ENCODE peak calls at places on chromosomes 6 and 20, in five cellular contexts. X, L, A, K and N are unnamed samples.

GRCh38 chr6:91299544-91300491 is 712.9 kb upstream of the MAP3K7 start:
- DNase-seq in X (no peak), L (peak; percentile 97), A (no peak), K (peak; percentile 66), N (peak; percentile 10)

GRCh38 chr6:113457156-113457555 is 400.0 kb upstream of the MARCKS start:
- DNase-seq in X (no peak), L (peak; percentile 98), A (peak; percentile 29), K (peak; percentile 64), N (peak; percentile 72)

GRCh38 chr20:38664284-38664683 is 60.0 kb upstream of the SLC32A1 start:
- DNase-seq in X (no peak), L (no peak), A (no peak), K (no peak), N (no peak)

GRCh38 chr6:36769676-36770499 is 69.4 kb downstream of the CPNE5 start:
- DNase-seq in X (no peak), L (peak; percentile 59), A (no peak), K (no peak), N (no peak)

GRCh38 chr6:43926644-43927524 is 156.9 kb downstream of the VEGFA start:
- DNase-seq in X (peak; percentile 14), L (peak; percentile 93), A (peak; percentile 95), K (peak; percentile 58), N (peak; percentile 93)

GRCh38 chr20:50416930-50417329 is 93.3 kb upstream of the PTPN1 start:
- DNase-seq in X (no peak), L (no peak), A (no peak), K (no peak), N (no peak)

GRCh38 chr6:4666886-4667513 is 109.2 kb upstream of the CDYL start:
- DNase-seq in X (no peak), L (no peak), A (no peak), K (no peak), N (no peak)

GRCh38 chr20:53040678-53041674 is 68.8 kb downstream of the TSHZ2 start:
- DNase-seq in X (no peak), L (peak; percentile 81), A (no peak), K (peak; percentile 74), N (no peak)

GRCh38 chr6:121491576-121491975 is 56.1 kb downstream of the GJA1 start:
- DNase-seq in X (no peak), L (peak; percentile 53), A (no peak), K (no peak), N (no peak)

GRCh38 chr20:43205699-43206098 is 16.0 kb upstream of the PTPRT start:
- DNase-seq in X (no peak), L (no peak), A (no peak), K (no peak), N (no peak)

GRCh38 chr6:159422041-159422984 is 253.1 kb downstream of the FNDC1 start:
- DNase-seq in X (no peak), L (peak; percentile 83), A (no peak), K (no peak), N (peak; percentile 48)

GRCh38 chr20:49595811-49596545 is 28.0 kb upstream of the PTGIS start:
- DNase-seq in X (no peak), L (peak; percentile 91), A (no peak), K (peak; percentile 81), N (no peak)

GRCh38 chr6:111122458-111123286 is 35.4 kb downstream of the SLC16A10 start:
- DNase-seq in X (no peak), L (no peak), A (no peak), K (no peak), N (no peak)

GRCh38 chr20:10040070-10040970 is 5.5 kb downstream of the ANKEF1 start:
- DNase-seq in X (no peak), L (peak; percentile 79), A (no peak), K (no peak), N (no peak)

GRCh38 chr20:63135411-63135810 is 80.5 kb downstream of the YTHDF1 start:
- DNase-seq in X (no peak), L (no peak), A (no peak), K (no peak), N (no peak)

GRCh38 chr6:7155871-7156579 is 48.3 kb downstream of the RREB1 start:
- DNase-seq in X (no peak), L (peak; percentile 35), A (no peak), K (no peak), N (no peak)

GRCh38 chr6:3751019-3751729 is at the start of gene PXDC1:
- DNase-seq in X (no peak), L (no peak), A (no peak), K (no peak), N (no peak)

GRCh38 chr20:4017051-4017702 is 1.8 kb upstream of the RNF24 start:
- DNase-seq in X (no peak), L (no peak), A (no peak), K (no peak), N (no peak)

GRCh38 chr6:170033666-170034065 is 257.2 kb downstream of the DLL1 start:
- DNase-seq in X (no peak), L (no peak), A (no peak), K (peak; percentile 19), N (no peak)

GRCh38 chr20:48684501-48685041 is 143.2 kb downstream of the PREX1 start:
- DNase-seq in X (no peak), L (no peak), A (no peak), K (no peak), N (no peak)

GRCh38 chr6:128390168-128390567 is 130.2 kb downstream of the PTPRK start:
- DNase-seq in X (no peak), L (peak; percentile 14), A (no peak), K (no peak), N (no peak)

GRCh38 chr20:43514062-43514971 is 6.8 kb downstream of the L3MBTL1 start:
- DNase-seq in X (peak; percentile 94), L (peak; percentile 97), A (peak; percentile 98), K (peak; percentile 99), N (peak; percentile 91)

GRCh38 chr6:151962246-151962846 is 154.9 kb downstream of the ESR1 start:
- DNase-seq in X (no peak), L (peak; percentile 52), A (no peak), K (no peak), N (no peak)

DNA sequence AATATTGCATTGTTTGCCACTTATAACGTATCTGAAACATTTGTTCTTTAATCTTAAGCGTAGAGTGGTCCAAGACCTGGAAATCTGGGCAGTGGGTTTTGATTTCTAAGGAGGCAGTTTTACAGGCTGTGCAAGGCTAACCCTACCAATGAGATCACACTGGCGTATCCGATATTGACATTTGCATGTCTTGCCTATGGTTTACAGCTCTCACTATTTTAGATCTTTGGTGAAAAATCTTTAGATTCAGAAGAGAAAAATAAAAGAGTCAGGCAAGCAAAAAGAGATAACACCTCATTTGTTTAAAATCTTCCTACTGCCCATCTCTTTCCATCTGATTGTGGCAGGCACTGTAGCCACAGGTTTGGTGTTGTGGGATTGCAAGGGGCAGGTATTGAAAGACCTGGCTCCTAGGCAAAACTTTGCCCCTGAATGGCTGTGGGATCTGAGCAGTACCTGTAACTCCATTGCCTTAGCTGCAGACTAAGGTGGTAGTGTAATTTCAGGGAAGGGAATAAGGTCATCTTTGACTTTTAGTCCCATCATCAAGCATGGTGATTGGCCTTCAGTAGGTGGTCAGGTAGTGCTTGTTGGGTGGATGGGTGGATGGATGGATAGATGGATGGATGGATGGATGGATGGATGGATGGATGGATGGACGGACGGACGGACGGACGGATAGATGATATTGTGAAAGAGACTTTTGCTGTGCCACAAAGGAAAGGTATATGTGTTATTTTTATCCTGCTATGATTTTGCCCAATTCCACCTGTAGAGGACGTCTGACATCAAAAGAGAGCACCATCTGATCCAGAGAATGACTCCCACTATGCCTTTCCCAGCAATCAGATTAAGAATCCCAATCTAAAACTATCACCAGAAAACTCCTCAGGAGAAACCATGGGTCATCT is 1.9 kb downstream of the TNFAIP3 start:
- DNase-seq in X (no peak), L (no peak), A (no peak), K (no peak), N (no peak)
- TF ChIP-seq CTCF in X (no peak), L (no peak), A (no peak), K (no peak), N (no peak)

DNA sequence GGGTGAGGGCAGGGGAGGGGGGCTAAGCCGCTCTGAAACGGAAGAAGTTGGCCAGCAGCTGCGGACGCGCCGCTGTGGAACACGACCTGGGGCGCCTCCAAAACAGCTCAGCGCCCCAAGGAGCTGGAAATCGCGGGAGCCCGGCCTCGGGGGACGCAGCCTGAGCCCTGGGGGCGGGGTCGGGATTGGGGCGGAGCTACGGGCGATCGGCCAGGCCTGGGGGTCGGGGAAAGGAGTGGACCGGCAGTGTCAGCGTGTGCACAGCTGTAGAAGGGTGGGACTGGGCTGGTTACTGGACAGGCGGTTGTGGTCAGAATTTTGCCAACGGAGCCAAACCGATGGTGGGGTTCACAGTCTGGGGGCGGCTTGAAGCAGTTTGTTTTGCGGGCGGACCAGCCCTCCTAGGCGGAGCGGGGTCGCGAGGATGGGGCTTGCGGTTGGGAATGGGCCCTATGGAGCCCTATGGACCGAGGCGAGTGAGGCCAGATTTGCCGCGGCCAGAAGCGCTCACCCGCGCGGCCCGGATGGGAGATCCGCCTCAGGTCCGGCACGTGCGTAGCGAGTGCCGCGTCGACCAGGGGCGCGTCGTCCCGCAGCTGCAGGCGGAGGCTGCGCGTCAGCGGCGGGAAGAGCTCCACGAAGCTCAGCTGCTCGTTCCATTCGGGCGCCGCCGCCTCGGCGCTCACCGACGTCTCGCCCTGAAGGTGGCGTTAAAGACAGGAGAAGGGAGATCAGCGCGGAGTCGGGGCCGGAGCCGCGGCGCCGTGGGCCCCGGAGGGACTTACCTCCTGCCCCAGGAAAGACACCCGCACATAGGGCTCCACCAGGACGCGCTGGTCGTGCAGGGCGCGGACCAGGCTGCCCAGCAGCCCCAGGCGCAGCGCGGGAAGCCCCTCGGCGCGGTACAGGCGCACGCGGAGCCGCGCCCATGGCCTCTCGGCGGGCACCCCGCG is 14.3 kb upstream of the SPAG4 start:
- DNase-seq in X (peak; percentile 56), L (peak; percentile 76), A (peak; percentile 25), K (peak; percentile 91), N (peak; percentile 24)
- TF ChIP-seq CTCF in X (peak; percentile 51), L (peak; percentile 37), A (peak; percentile 43), K (peak; percentile 33), N (peak; percentile 38)

GRCh38 chr6:69763763-69764162 is 33.0 kb downstream of the LMBRD1 start:
- DNase-seq in X (no peak), L (no peak), A (no peak), K (no peak), N (no peak)

GRCh38 chr6:69771158-69771906 is 25.5 kb downstream of the LMBRD1 start:
- DNase-seq in X (no peak), L (no peak), A (no peak), K (no peak), N (no peak)

GRCh38 chr6:69768664-69769063 is 28.1 kb downstream of the LMBRD1 start:
- DNase-seq in X (no peak), L (no peak), A (no peak), K (no peak), N (no peak)
- TF ChIP-seq CTCF in X (peak; percentile 52), L (peak; percentile 6), A (peak; percentile 16), K (no peak), N (peak; percentile 30)

GRCh38 chr6:161940519-161940918 is 666.7 kb upstream of the AGPAT4 start:
- DNase-seq in X (no peak), L (no peak), A (no peak), K (no peak), N (no peak)

GRCh38 chr6:161943561-161943960 is 669.7 kb upstream of the AGPAT4 start:
- DNase-seq in X (no peak), L (no peak), A (no peak), K (no peak), N (no peak)

GRCh38 chr6:161947371-161947770 is 673.5 kb upstream of the AGPAT4 start:
- DNase-seq in X (no peak), L (no peak), A (no peak), K (no peak), N (no peak)

DNA sequence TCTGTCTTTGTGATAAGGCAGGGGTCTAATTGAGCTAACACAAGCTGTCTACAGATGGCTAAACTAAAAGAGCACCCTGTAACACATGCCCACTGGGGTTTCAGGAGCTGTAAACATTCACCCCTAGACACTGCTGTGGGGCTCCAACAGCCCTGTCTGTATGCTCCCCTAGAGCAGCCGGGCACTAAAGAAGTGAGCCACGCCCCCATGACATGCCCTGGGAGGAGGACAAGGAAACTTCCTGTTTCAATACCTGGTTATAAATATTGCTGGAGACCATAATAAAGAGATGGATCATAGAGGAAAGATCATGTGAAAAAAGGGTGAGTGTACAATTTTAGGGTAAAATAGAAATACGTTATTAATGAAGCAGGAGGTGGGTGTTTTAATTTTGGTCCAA is 667.7 kb upstream of the AGPAT4 start:
- DNase-seq in X (no peak), L (no peak), A (no peak), K (no peak), N (no peak)
- TF ChIP-seq CTCF in X (no peak), L (no peak), A (no peak), K (no peak), N (no peak)